ENCODE peak calls at places on chromosome 1, in six cellular contexts. I, Y, N, H, P and M are unnamed samples. For H3K36me3, the result is how much of the 10 kb centered on the place peaks cover.

GRCh38 chr1:29786195-29786594 is 549.9 kb downstream of the PTPRU start:
- DNase-seq in I (no peak), Y (no peak), N (no peak), H (no peak), P (no peak), M (no peak)

GRCh38 chr1:92439291-92439690 is 47.4 kb downstream of the GFI1 start:
- DNase-seq in I (no peak), Y (peak), N (no peak), H (no peak), P (no peak), M (no peak)

GRCh38 chr1:217881607-217882332 is 250.6 kb downstream of the SPATA17 start:
- DNase-seq in I (no peak), Y (no peak), N (no peak), H (no peak), P (no peak), M (no peak)

GRCh38 chr1:172627702-172628101 is 31.2 kb upstream of the FASLG start:
- DNase-seq in I (no peak), Y (no peak), N (no peak), H (no peak), P (no peak), M (no peak)

GRCh38 chr1:235259133-235259778 is 68.7 kb downstream of the ARID4B start:
- DNase-seq in I (no peak), Y (peak), N (no peak), H (no peak), P (no peak), M (no peak)

GRCh38 chr1:30781906-30782305 is 24.3 kb upstream of the LAPTM5 start:
- DNase-seq in I (no peak), Y (no peak), N (no peak), H (no peak), P (no peak), M (no peak)

GRCh38 chr1:167455786-167456446 is 62.4 kb downstream of the CD247 start:
- DNase-seq in I (peak), Y (no peak), N (peak), H (no peak), P (no peak), M (no peak)

GRCh38 chr1:19505694-19506457 is 20.5 kb upstream of the CAPZB start:
- DNase-seq in I (no peak), Y (peak), N (peak), H (no peak), P (no peak), M (no peak)

GRCh38 chr1:87150143-87150542 is 178.5 kb upstream of the LMO4 start:
- DNase-seq in I (no peak), Y (no peak), N (no peak), H (no peak), P (no peak), M (no peak)

DNA sequence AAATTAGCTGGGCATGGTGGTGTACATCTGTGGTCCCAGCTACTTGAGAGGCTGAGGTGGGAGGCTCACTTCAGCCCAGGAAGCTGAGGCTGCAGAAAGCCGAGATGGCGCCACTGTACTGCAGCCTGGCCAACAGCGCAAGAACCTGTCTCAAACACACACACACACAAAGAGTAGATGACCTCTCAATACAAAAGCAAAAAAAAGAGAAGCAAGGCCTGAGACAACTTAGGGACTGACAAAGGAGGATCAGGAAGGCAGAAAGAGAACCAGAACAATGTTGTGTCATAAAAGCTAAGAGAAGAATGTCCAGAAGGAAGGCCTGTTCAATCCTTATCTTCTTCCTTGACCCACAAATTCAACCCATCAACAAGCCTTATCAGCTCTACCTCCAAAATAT is 18.5 kb downstream of the WASF2 start:
- DNase-seq in I (no peak), Y (no peak), N (no peak), H (no peak), P (no peak), M (no peak)
- H3K36me3 ChIP-seq in I (under half), Y (under half), N (under half), H (under half), P (under half), M (under half)

GRCh38 chr1:90314533-90314932 is 319.6 kb downstream of the ZNF326 start:
- DNase-seq in I (no peak), Y (no peak), N (no peak), H (no peak), P (no peak), M (no peak)

GRCh38 chr1:90313756-90314155 is 318.8 kb downstream of the ZNF326 start:
- DNase-seq in I (no peak), Y (no peak), N (no peak), H (no peak), P (no peak), M (no peak)

GRCh38 chr1:90317628-90318027 is 322.7 kb downstream of the ZNF326 start:
- DNase-seq in I (no peak), Y (no peak), N (no peak), H (no peak), P (no peak), M (no peak)
- H3K27ac ChIP-seq in I (no peak), Y (no peak), N (no peak), H (no peak), P (no peak), M (no peak)

GRCh38 chr1:939511-940107 is 15.9 kb downstream of the SAMD11 start:
- DNase-seq in I (no peak), Y (no peak), N (peak), H (no peak), P (no peak), M (no peak)

GRCh38 chr1:938711-939504 is 15.2 kb downstream of the SAMD11 start:
- DNase-seq in I (no peak), Y (no peak), N (no peak), H (no peak), P (peak), M (no peak)

GRCh38 chr1:941588-942383 is 17.3 kb downstream of the NOC2L start:
- DNase-seq in I (peak), Y (no peak), N (peak), H (no peak), P (peak), M (peak)

GRCh38 chr1:941027-941587 is 17.4 kb downstream of the SAMD11 start:
- DNase-seq in I (no peak), Y (no peak), N (peak), H (no peak), P (no peak), M (no peak)

DNA sequence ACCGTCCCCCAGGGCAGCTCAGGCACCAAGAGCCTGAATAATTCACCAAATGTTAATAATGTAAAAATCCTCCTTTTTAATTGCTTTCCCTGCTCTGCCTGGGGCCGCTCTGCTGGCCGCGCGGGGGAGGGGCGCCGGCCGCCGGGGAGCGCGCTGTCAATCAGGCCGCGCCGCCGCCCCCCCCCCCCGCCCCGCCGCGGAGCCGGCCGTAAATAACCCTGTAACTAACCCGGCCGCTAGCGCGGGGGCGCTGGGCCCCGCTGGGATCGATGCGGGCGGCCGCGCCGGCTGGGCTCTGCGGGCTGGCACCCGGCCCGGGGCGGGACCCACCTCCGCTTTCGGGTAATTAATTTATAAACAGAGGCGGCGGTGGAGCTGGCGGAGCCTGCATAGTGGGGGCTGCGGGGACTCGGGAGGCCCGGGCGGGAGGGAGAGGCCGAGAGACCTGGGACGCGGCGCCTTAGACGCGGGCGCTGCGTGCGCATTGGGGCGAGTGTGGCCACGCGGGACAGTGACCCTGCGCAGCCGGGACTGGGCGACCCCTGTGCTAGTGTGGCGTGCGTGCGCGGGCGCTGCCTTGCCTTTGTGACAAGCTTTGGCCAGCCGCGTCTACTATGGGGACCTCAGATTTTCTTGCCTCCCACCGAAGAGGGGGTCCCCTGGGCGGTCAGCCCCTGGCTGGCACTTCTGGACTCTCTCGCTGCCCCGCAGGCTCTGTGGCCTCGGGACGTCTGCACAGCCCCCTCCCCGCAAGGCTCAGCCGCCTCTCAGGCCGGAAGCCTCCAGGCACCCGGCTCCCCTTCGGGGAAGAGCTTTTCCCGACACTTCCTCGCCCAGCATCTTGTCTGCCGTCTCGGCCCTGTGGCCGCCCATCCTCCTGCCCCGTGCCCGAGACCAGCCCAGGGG is 16.7 kb downstream of the SAMD11 start:
- DNase-seq in I (peak), Y (no peak), N (peak), H (no peak), P (peak), M (no peak)
- TF ChIP-seq EP300 in I (no peak), Y (no peak), N (no peak), H (no peak), P (no peak), M (no peak)

GRCh38 chr1:35561297-35561971 is 3.8 kb downstream of the NCDN start:
- DNase-seq in I (no peak), Y (no peak), N (no peak), H (no peak), P (no peak), M (no peak)
- H3K36me3 ChIP-seq in I (under half), Y (under half), N (under half), H (under half), P (half or more), M (under half)

GRCh38 chr1:183030053-183030452 is 6.8 kb downstream of the LAMC1 start:
- DNase-seq in I (no peak), Y (no peak), N (no peak), H (no peak), P (no peak), M (no peak)
- H3K27ac ChIP-seq in I (no peak), Y (no peak), N (no peak), H (peak), P (no peak), M (peak)